ENCODE peak calls at places on chromosomes 1 and 21, in eight cellular contexts. One of them, this sample, is unnamed.

GRCh38 chr1:176241385-176242015 is 34.4 kb upstream of the COP1 start:
- DNase-seq in HEK293T: no peak
- DNase-seq in stimulated activated CD8-positive, alpha-beta memory T cell treated with anti-CD3 and anti-CD28 coated beads, Interleukin-7, amount 100 ng/mL, for 24 hours: no peak
- DNase-seq in stromal cell of bone marrow: peak; percentile 81
- DNase-seq in heart left ventricle: no peak
- DNase-seq in left lung: no peak
- DNase-seq in IMR-90: peak; percentile 95
- DNase-seq in NCI-H345: no peak
- DNase-seq in this sample: no peak

GRCh38 chr1:202438393-202439174 is 90.1 kb downstream of the PPP1R12B start:
- DNase-seq in stimulated activated CD8-positive, alpha-beta memory T cell treated with anti-CD3 and anti-CD28 coated beads, Interleukin-7, amount 100 ng/mL, for 24 hours: no peak
- DNase-seq in heart left ventricle: no peak
- DNase-seq in IMR-90: no peak
- DNase-seq in HEK293T: no peak
- DNase-seq in left lung: no peak
- DNase-seq in NCI-H345: no peak
- DNase-seq in stromal cell of bone marrow: no peak
- DNase-seq in this sample: no peak

GRCh38 chr1:40312238-40313205 is 4.6 kb downstream of the COL9A2 start:
- DNase-seq in heart left ventricle: no peak
- DNase-seq in stromal cell of bone marrow: no peak
- DNase-seq in NCI-H345: no peak
- DNase-seq in HEK293T: peak; percentile 6
- DNase-seq in stimulated activated CD8-positive, alpha-beta memory T cell treated with anti-CD3 and anti-CD28 coated beads, Interleukin-7, amount 100 ng/mL, for 24 hours: no peak
- DNase-seq in left lung: peak; percentile 90
- DNase-seq in IMR-90: no peak
- DNase-seq in this sample: no peak

GRCh38 chr1:7698666-7699065 is 72.4 kb upstream of the VAMP3 start:
- DNase-seq in stimulated activated CD8-positive, alpha-beta memory T cell treated with anti-CD3 and anti-CD28 coated beads, Interleukin-7, amount 100 ng/mL, for 24 hours: no peak
- DNase-seq in NCI-H345: no peak
- DNase-seq in left lung: no peak
- DNase-seq in stromal cell of bone marrow: no peak
- DNase-seq in HEK293T: no peak
- DNase-seq in heart left ventricle: no peak
- DNase-seq in IMR-90: no peak
- DNase-seq in this sample: no peak

GRCh38 chr1:41404308-41404755 is 43.1 kb downstream of the FOXO6 start:
- DNase-seq in stromal cell of bone marrow: no peak
- DNase-seq in left lung: peak; percentile 57
- DNase-seq in HEK293T: no peak
- DNase-seq in NCI-H345: peak; percentile 73
- DNase-seq in stimulated activated CD8-positive, alpha-beta memory T cell treated with anti-CD3 and anti-CD28 coated beads, Interleukin-7, amount 100 ng/mL, for 24 hours: no peak
- DNase-seq in heart left ventricle: no peak
- DNase-seq in IMR-90: no peak
- DNase-seq in this sample: no peak

GRCh38 chr1:41387667-41388091 is 26.4 kb downstream of the FOXO6 start:
- DNase-seq in HEK293T: peak; percentile 69
- DNase-seq in left lung: no peak
- DNase-seq in stimulated activated CD8-positive, alpha-beta memory T cell treated with anti-CD3 and anti-CD28 coated beads, Interleukin-7, amount 100 ng/mL, for 24 hours: no peak
- DNase-seq in NCI-H345: peak; percentile 83
- DNase-seq in IMR-90: peak; percentile 15
- DNase-seq in heart left ventricle: peak; percentile 89
- DNase-seq in stromal cell of bone marrow: peak; percentile 50
- DNase-seq in this sample: no peak

GRCh38 chr1:97680894-97681293 is 239.9 kb downstream of the DPYD start:
- DNase-seq in left lung: no peak
- DNase-seq in stromal cell of bone marrow: no peak
- DNase-seq in IMR-90: peak; percentile 5
- DNase-seq in HEK293T: no peak
- DNase-seq in heart left ventricle: no peak
- DNase-seq in stimulated activated CD8-positive, alpha-beta memory T cell treated with anti-CD3 and anti-CD28 coated beads, Interleukin-7, amount 100 ng/mL, for 24 hours: no peak
- DNase-seq in NCI-H345: peak; percentile 43
- DNase-seq in this sample: no peak

GRCh38 chr1:47687618-47687940 is 249.7 kb downstream of the FOXD2 start:
- DNase-seq in left lung: no peak
- DNase-seq in stromal cell of bone marrow: no peak
- DNase-seq in IMR-90: no peak
- DNase-seq in NCI-H345: no peak
- DNase-seq in stimulated activated CD8-positive, alpha-beta memory T cell treated with anti-CD3 and anti-CD28 coated beads, Interleukin-7, amount 100 ng/mL, for 24 hours: no peak
- DNase-seq in heart left ventricle: no peak
- DNase-seq in HEK293T: no peak
- DNase-seq in this sample: no peak

GRCh38 chr21:37269481-37269880 is 2.3 kb upstream of the VPS26C start:
- DNase-seq in stimulated activated CD8-positive, alpha-beta memory T cell treated with anti-CD3 and anti-CD28 coated beads, Interleukin-7, amount 100 ng/mL, for 24 hours: no peak
- DNase-seq in heart left ventricle: no peak
- DNase-seq in HEK293T: no peak
- DNase-seq in IMR-90: no peak
- DNase-seq in NCI-H345: no peak
- DNase-seq in left lung: no peak
- DNase-seq in stromal cell of bone marrow: no peak
- DNase-seq in this sample: no peak

GRCh38 chr1:96730574-96731298 is 9.2 kb downstream of the PTBP2 start:
- DNase-seq in left lung: no peak
- DNase-seq in heart left ventricle: no peak
- DNase-seq in IMR-90: peak; percentile 18
- DNase-seq in HEK293T: no peak
- DNase-seq in NCI-H345: no peak
- DNase-seq in stromal cell of bone marrow: no peak
- DNase-seq in stimulated activated CD8-positive, alpha-beta memory T cell treated with anti-CD3 and anti-CD28 coated beads, Interleukin-7, amount 100 ng/mL, for 24 hours: no peak
- DNase-seq in this sample: no peak

GRCh38 chr1:39266269-39266668 is 61.8 kb downstream of the MACF1 start:
- DNase-seq in HEK293T: peak; percentile 14
- DNase-seq in left lung: no peak
- DNase-seq in IMR-90: no peak
- DNase-seq in stromal cell of bone marrow: no peak
- DNase-seq in stimulated activated CD8-positive, alpha-beta memory T cell treated with anti-CD3 and anti-CD28 coated beads, Interleukin-7, amount 100 ng/mL, for 24 hours: no peak
- DNase-seq in heart left ventricle: no peak
- DNase-seq in NCI-H345: no peak
- DNase-seq in this sample: no peak

GRCh38 chr1:115144176-115144575 is 54.9 kb upstream of the TSPAN2 start:
- DNase-seq in stimulated activated CD8-positive, alpha-beta memory T cell treated with anti-CD3 and anti-CD28 coated beads, Interleukin-7, amount 100 ng/mL, for 24 hours: no peak
- DNase-seq in heart left ventricle: no peak
- DNase-seq in left lung: no peak
- DNase-seq in IMR-90: no peak
- DNase-seq in stromal cell of bone marrow: no peak
- DNase-seq in NCI-H345: no peak
- DNase-seq in HEK293T: no peak
- DNase-seq in this sample: no peak

GRCh38 chr1:70146488-70146887 is 58.9 kb downstream of the LRRC40 start:
- DNase-seq in left lung: no peak
- DNase-seq in IMR-90: peak; percentile 78
- DNase-seq in heart left ventricle: no peak
- DNase-seq in HEK293T: no peak
- DNase-seq in stromal cell of bone marrow: no peak
- DNase-seq in NCI-H345: no peak
- DNase-seq in stimulated activated CD8-positive, alpha-beta memory T cell treated with anti-CD3 and anti-CD28 coated beads, Interleukin-7, amount 100 ng/mL, for 24 hours: no peak
- DNase-seq in this sample: no peak

GRCh38 chr1:207268337-207268736 is 53.1 kb upstream of the CD55 start:
- DNase-seq in left lung: no peak
- DNase-seq in HEK293T: no peak
- DNase-seq in stromal cell of bone marrow: no peak
- DNase-seq in NCI-H345: no peak
- DNase-seq in heart left ventricle: no peak
- DNase-seq in stimulated activated CD8-positive, alpha-beta memory T cell treated with anti-CD3 and anti-CD28 coated beads, Interleukin-7, amount 100 ng/mL, for 24 hours: no peak
- DNase-seq in IMR-90: no peak
- DNase-seq in this sample: no peak

GRCh38 chr1:119115301-119115700 is 25.2 kb downstream of the WARS2 start:
- DNase-seq in stimulated activated CD8-positive, alpha-beta memory T cell treated with anti-CD3 and anti-CD28 coated beads, Interleukin-7, amount 100 ng/mL, for 24 hours: no peak
- DNase-seq in heart left ventricle: no peak
- DNase-seq in HEK293T: no peak
- DNase-seq in IMR-90: no peak
- DNase-seq in NCI-H345: peak; percentile 11
- DNase-seq in stromal cell of bone marrow: no peak
- DNase-seq in left lung: no peak
- DNase-seq in this sample: no peak

GRCh38 chr1:44073528-44073927 is 42.3 kb upstream of the SLC6A9 start:
- DNase-seq in heart left ventricle: no peak
- DNase-seq in HEK293T: no peak
- DNase-seq in IMR-90: no peak
- DNase-seq in stimulated activated CD8-positive, alpha-beta memory T cell treated with anti-CD3 and anti-CD28 coated beads, Interleukin-7, amount 100 ng/mL, for 24 hours: no peak
- DNase-seq in NCI-H345: no peak
- DNase-seq in left lung: no peak
- DNase-seq in stromal cell of bone marrow: no peak
- DNase-seq in this sample: no peak

GRCh38 chr21:28337319-28337718 is 655.4 kb downstream of the LTN1 start:
- DNase-seq in IMR-90: peak; percentile 78
- DNase-seq in heart left ventricle: no peak
- DNase-seq in HEK293T: no peak
- DNase-seq in NCI-H345: peak; percentile 15
- DNase-seq in left lung: no peak
- DNase-seq in stimulated activated CD8-positive, alpha-beta memory T cell treated with anti-CD3 and anti-CD28 coated beads, Interleukin-7, amount 100 ng/mL, for 24 hours: no peak
- DNase-seq in stromal cell of bone marrow: peak; percentile 65
- DNase-seq in this sample: no peak

GRCh38 chr1:205992218-205992882 is 10.8 kb downstream of the RAB7B start:
- DNase-seq in stromal cell of bone marrow: no peak
- DNase-seq in stimulated activated CD8-positive, alpha-beta memory T cell treated with anti-CD3 and anti-CD28 coated beads, Interleukin-7, amount 100 ng/mL, for 24 hours: no peak
- DNase-seq in IMR-90: no peak
- DNase-seq in NCI-H345: no peak
- DNase-seq in left lung: no peak
- DNase-seq in HEK293T: no peak
- DNase-seq in heart left ventricle: no peak
- DNase-seq in this sample: no peak

GRCh38 chr1:71049951-71050598 is 2.5 kb upstream of the PTGER3 start:
- DNase-seq in HEK293T: peak; percentile 74
- DNase-seq in IMR-90: peak; percentile 72
- DNase-seq in stromal cell of bone marrow: peak; percentile 42
- DNase-seq in heart left ventricle: no peak
- DNase-seq in left lung: no peak
- DNase-seq in stimulated activated CD8-positive, alpha-beta memory T cell treated with anti-CD3 and anti-CD28 coated beads, Interleukin-7, amount 100 ng/mL, for 24 hours: no peak
- DNase-seq in NCI-H345: peak; percentile 72
- DNase-seq in this sample: peak; percentile 76

GRCh38 chr21:45578811-45579381 is 36.7 kb upstream of the SLC19A1 start:
- DNase-seq in HEK293T: no peak
- DNase-seq in heart left ventricle: no peak
- DNase-seq in NCI-H345: no peak
- DNase-seq in left lung: no peak
- DNase-seq in stimulated activated CD8-positive, alpha-beta memory T cell treated with anti-CD3 and anti-CD28 coated beads, Interleukin-7, amount 100 ng/mL, for 24 hours: no peak
- DNase-seq in stromal cell of bone marrow: no peak
- DNase-seq in IMR-90: no peak
- DNase-seq in this sample: no peak

GRCh38 chr1:94048413-94049164 is 72.4 kb downstream of the ABCA4 start:
- DNase-seq in stromal cell of bone marrow: peak; percentile 66
- DNase-seq in NCI-H345: no peak
- DNase-seq in HEK293T: no peak
- DNase-seq in IMR-90: no peak
- DNase-seq in stimulated activated CD8-positive, alpha-beta memory T cell treated with anti-CD3 and anti-CD28 coated beads, Interleukin-7, amount 100 ng/mL, for 24 hours: no peak
- DNase-seq in heart left ventricle: no peak
- DNase-seq in left lung: no peak
- DNase-seq in this sample: no peak

GRCh38 chr1:58649555-58649954 is 50.3 kb downstream of the MYSM1 start:
- DNase-seq in IMR-90: no peak
- DNase-seq in heart left ventricle: no peak
- DNase-seq in HEK293T: no peak
- DNase-seq in stimulated activated CD8-positive, alpha-beta memory T cell treated with anti-CD3 and anti-CD28 coated beads, Interleukin-7, amount 100 ng/mL, for 24 hours: no peak
- DNase-seq in NCI-H345: no peak
- DNase-seq in stromal cell of bone marrow: no peak
- DNase-seq in left lung: no peak
- DNase-seq in this sample: no peak

This sample was measured in tibial nerve.